ENCODE peak calls at places on chromosomes 2 and 18, in eight cellular contexts. F is fibroblast of pulmonary artery; V is CD8-positive, alpha-beta memory T cell; W is stimulated activated CD4-positive, alpha-beta T cell treated with anti-CD3 and anti-CD28 coated beads, Interleukin-2, amount 100 ng/mL, for 48 hours; R is foreskin keratinocyte; G is foreskin melanocyte; N is SK-N-SH; H is cardiac fibroblast. Q is an unnamed sample.

GRCh38 chr18:78724214-78724834 is 255.3 kb upstream of the SALL3 start:
- DNase-seq in F (no peak), V (no peak), W (no peak), R (no peak), G (no peak), N (no peak), H (no peak), Q (no peak)

GRCh38 chr18:78327643-78328042 is 652.0 kb upstream of the SALL3 start:
- DNase-seq in F (no peak), V (no peak), W (no peak), R (no peak), G (no peak), N (no peak), H (no peak), Q (no peak)

GRCh38 chr2:210003394-210003793 is 956 bp downstream of the RPE start:
- DNase-seq in F (peak), V (no peak), W (no peak), R (no peak), G (no peak), N (no peak), H (peak), Q (no peak)

GRCh38 chr2:20365249-20365817 is 14.7 kb upstream of the PUM2 start:
- DNase-seq in F (peak), V (no peak), W (peak), R (peak), G (no peak), N (no peak), H (no peak), Q (no peak)

GRCh38 chr2:187302146-187302545 is 145.9 kb downstream of the CALCRL start:
- DNase-seq in F (peak), V (no peak), W (no peak), R (no peak), G (no peak), N (no peak), H (peak), Q (no peak)

GRCh38 chr18:51802589-51802988 is 537.4 kb upstream of the DCC start:
- DNase-seq in F (no peak), V (no peak), W (no peak), R (no peak), G (no peak), N (peak), H (no peak), Q (no peak)

GRCh38 chr2:239393401-239393940 is 7.3 kb downstream of the HDAC4 start:
- DNase-seq in F (peak), V (no peak), W (no peak), R (no peak), G (no peak), N (peak), H (peak), Q (peak)

GRCh38 chr18:906416-907170 is 1.9 kb downstream of the ADCYAP1 start:
- DNase-seq in F (no peak), V (no peak), W (no peak), R (no peak), G (no peak), N (peak), H (no peak), Q (peak)

GRCh38 chr2:127355407-127356008 is 32.3 kb downstream of the MAP3K2 start:
- DNase-seq in F (no peak), V (peak), W (no peak), R (peak), G (no peak), N (peak), H (no peak), Q (no peak)

GRCh38 chr2:136281281-136282117 is 163.6 kb upstream of the CXCR4 start:
- DNase-seq in F (no peak), V (peak), W (peak), R (no peak), G (no peak), N (peak), H (no peak), Q (peak)

GRCh38 chr18:22551536-22552151 is 133.9 kb upstream of the CTAGE1 start:
- DNase-seq in F (peak), V (no peak), W (no peak), R (peak), G (no peak), N (no peak), H (peak), Q (no peak)

GRCh38 chr2:100205128-100205527 is 62.7 kb upstream of the AFF3 start:
- DNase-seq in F (no peak), V (no peak), W (no peak), R (no peak), G (no peak), N (no peak), H (no peak), Q (no peak)

GRCh38 chr2:206241767-206242166 is 32.7 kb upstream of the ZDBF2 start:
- DNase-seq in F (no peak), V (no peak), W (no peak), R (peak), G (no peak), N (no peak), H (no peak), Q (no peak)

GRCh38 chr2:30631051-30631671 is 176.1 kb downstream of the CAPN13 start:
- DNase-seq in F (no peak), V (no peak), W (no peak), R (no peak), G (no peak), N (no peak), H (peak), Q (no peak)

GRCh38 chr2:207772081-207772843 is 2.6 kb upstream of the FZD5 start:
- DNase-seq in F (peak), V (no peak), W (peak), R (no peak), G (peak), N (no peak), H (peak), Q (no peak)

GRCh38 chr2:173124441-173124840 is 48.8 kb downstream of the MAP3K20 start:
- DNase-seq in F (peak), V (no peak), W (no peak), R (peak), G (no peak), N (no peak), H (peak), Q (no peak)

GRCh38 chr18:74217476-74218143 is 69.3 kb downstream of the TIMM21 start:
- DNase-seq in F (no peak), V (no peak), W (no peak), R (no peak), G (no peak), N (no peak), H (peak), Q (no peak)

GRCh38 chr2:74747411-74748080 is 86.4 kb upstream of the HK2 start:
- DNase-seq in F (peak), V (no peak), W (no peak), R (no peak), G (no peak), N (no peak), H (peak), Q (no peak)

GRCh38 chr2:37554157-37554515 is 117.3 kb downstream of the CDC42EP3 start:
- DNase-seq in F (no peak), V (no peak), W (no peak), R (no peak), G (no peak), N (peak), H (no peak), Q (no peak)

GRCh38 chr2:130766711-130767407 is 11.5 kb downstream of the AMER3 start:
- DNase-seq in F (no peak), V (no peak), W (no peak), R (no peak), G (no peak), N (no peak), H (no peak), Q (no peak)

GRCh38 chr2:181140414-181140813 is 160.0 kb downstream of the UBE2E3 start:
- DNase-seq in F (peak), V (no peak), W (no peak), R (no peak), G (no peak), N (no peak), H (peak), Q (no peak)

GRCh38 chr18:12336887-12337286 is 28.8 kb downstream of the TUBB6 start:
- DNase-seq in F (no peak), V (no peak), W (no peak), R (no peak), G (no peak), N (no peak), H (no peak), Q (no peak)

GRCh38 chr2:112811841-112812306 is 24.7 kb downstream of the IL1B start:
- DNase-seq in F (peak), V (no peak), W (no peak), R (peak), G (peak), N (no peak), H (peak), Q (no peak)

GRCh38 chr2:231655494-231656408 is 52.6 kb upstream of the PTMA start:
- DNase-seq in F (no peak), V (no peak), W (no peak), R (no peak), G (no peak), N (peak), H (no peak), Q (no peak)

GRCh38 chr2:70939847-70940580 is 4.3 kb downstream of the ATP6V1B1 start:
- DNase-seq in F (no peak), V (no peak), W (no peak), R (no peak), G (no peak), N (no peak), H (no peak), Q (peak)

GRCh38 chr2:98087447-98088065 is 589 bp downstream of the VWA3B start:
- DNase-seq in F (peak), V (no peak), W (no peak), R (no peak), G (no peak), N (no peak), H (peak), Q (no peak)

GRCh38 chr2:222708274-222708710 is 36.8 kb downstream of the MOGAT1 start:
- DNase-seq in F (peak), V (peak), W (peak), R (peak), G (peak), N (peak), H (peak), Q (peak)

GRCh38 chr2:126774761-126775160 is 118.8 kb downstream of the GYPC start:
- DNase-seq in F (no peak), V (no peak), W (no peak), R (no peak), G (no peak), N (no peak), H (no peak), Q (no peak)

GRCh38 chr2:9807555-9808305 is 35.5 kb upstream of the TAF1B start:
- DNase-seq in F (no peak), V (no peak), W (no peak), R (no peak), G (no peak), N (peak), H (no peak), Q (peak)

GRCh38 chr2:200042102-200042735 is 86.8 kb downstream of the MAIP1 start:
- DNase-seq in F (peak), V (no peak), W (no peak), R (peak), G (no peak), N (no peak), H (peak), Q (no peak)

GRCh38 chr2:102155703-102156515 is 13.4 kb downstream of the IL1R1 start:
- DNase-seq in F (peak), V (no peak), W (no peak), R (peak), G (peak), N (no peak), H (peak), Q (no peak)

GRCh38 chr2:66929632-66930385 is 467.3 kb upstream of the ETAA1 start:
- DNase-seq in F (peak), V (no peak), W (no peak), R (peak), G (no peak), N (no peak), H (peak), Q (no peak)

Q was measured in upper lobe of left lung.